ENCODE peak calls at places on chromosome 11, in four cellular contexts. One of them, this sample, is unnamed.

GRCh38 chr11:73428227-73428626 is 52.0 kb downstream of the RELT start:
- ATAC-seq in activated CD8-positive, alpha-beta T cell treated with anti-CD3 and anti-CD28 coated beads for 36 hours: no peak
- ATAC-seq in activated T-cell treated with anti-CD3 and anti-CD28 coated beads, Interleukin-2, amount 50 U/mL, for 4 hours: peak
- ATAC-seq in gastroesophageal sphincter: no peak
- ATAC-seq in this sample: peak

GRCh38 chr11:12769834-12770345 is 95.7 kb downstream of the TEAD1 start:
- ATAC-seq in activated T-cell treated with anti-CD3 and anti-CD28 coated beads, Interleukin-2, amount 50 U/mL, for 4 hours: no peak
- ATAC-seq in gastroesophageal sphincter: no peak
- ATAC-seq in activated CD8-positive, alpha-beta T cell treated with anti-CD3 and anti-CD28 coated beads for 36 hours: no peak
- ATAC-seq in this sample: no peak

GRCh38 chr11:117300773-117301172 is 9.6 kb downstream of the BACE1-AS start:
- ATAC-seq in gastroesophageal sphincter: no peak
- ATAC-seq in activated T-cell treated with anti-CD3 and anti-CD28 coated beads, Interleukin-2, amount 50 U/mL, for 4 hours: no peak
- ATAC-seq in activated CD8-positive, alpha-beta T cell treated with anti-CD3 and anti-CD28 coated beads for 36 hours: no peak
- ATAC-seq in this sample: no peak

GRCh38 chr11:65491614-65492386 is 7.0 kb upstream of the MALAT1 start:
- ATAC-seq in activated T-cell treated with anti-CD3 and anti-CD28 coated beads, Interleukin-2, amount 50 U/mL, for 4 hours: no peak
- ATAC-seq in activated CD8-positive, alpha-beta T cell treated with anti-CD3 and anti-CD28 coated beads for 36 hours: no peak
- ATAC-seq in gastroesophageal sphincter: peak
- ATAC-seq in this sample: no peak

GRCh38 chr11:57616595-57616994 is 19.1 kb downstream of the SERPING1 start:
- ATAC-seq in activated T-cell treated with anti-CD3 and anti-CD28 coated beads, Interleukin-2, amount 50 U/mL, for 4 hours: no peak
- ATAC-seq in activated CD8-positive, alpha-beta T cell treated with anti-CD3 and anti-CD28 coated beads for 36 hours: no peak
- ATAC-seq in gastroesophageal sphincter: no peak
- ATAC-seq in this sample: no peak

GRCh38 chr11:48170176-48170839 is 46.3 kb upstream of the OR4B1 start:
- ATAC-seq in activated T-cell treated with anti-CD3 and anti-CD28 coated beads, Interleukin-2, amount 50 U/mL, for 4 hours: no peak
- ATAC-seq in activated CD8-positive, alpha-beta T cell treated with anti-CD3 and anti-CD28 coated beads for 36 hours: no peak
- ATAC-seq in gastroesophageal sphincter: no peak
- ATAC-seq in this sample: no peak

GRCh38 chr11:90310210-90310609 is 87.4 kb upstream of the CHORDC1 start:
- ATAC-seq in activated CD8-positive, alpha-beta T cell treated with anti-CD3 and anti-CD28 coated beads for 36 hours: no peak
- ATAC-seq in gastroesophageal sphincter: no peak
- ATAC-seq in activated T-cell treated with anti-CD3 and anti-CD28 coated beads, Interleukin-2, amount 50 U/mL, for 4 hours: no peak
- ATAC-seq in this sample: no peak

GRCh38 chr11:128208329-128209220 is 378.8 kb downstream of the ETS1 start:
- ATAC-seq in activated CD8-positive, alpha-beta T cell treated with anti-CD3 and anti-CD28 coated beads for 36 hours: peak
- ATAC-seq in activated T-cell treated with anti-CD3 and anti-CD28 coated beads, Interleukin-2, amount 50 U/mL, for 4 hours: no peak
- ATAC-seq in gastroesophageal sphincter: peak
- ATAC-seq in this sample: peak

GRCh38 chr11:123163621-123164020 is 31.4 kb downstream of the CLMP start:
- ATAC-seq in activated T-cell treated with anti-CD3 and anti-CD28 coated beads, Interleukin-2, amount 50 U/mL, for 4 hours: no peak
- ATAC-seq in activated CD8-positive, alpha-beta T cell treated with anti-CD3 and anti-CD28 coated beads for 36 hours: no peak
- ATAC-seq in gastroesophageal sphincter: no peak
- ATAC-seq in this sample: no peak

GRCh38 chr11:76023408-76024068 is 182.8 kb downstream of the WNT11 start:
- ATAC-seq in activated T-cell treated with anti-CD3 and anti-CD28 coated beads, Interleukin-2, amount 50 U/mL, for 4 hours: no peak
- ATAC-seq in gastroesophageal sphincter: no peak
- ATAC-seq in activated CD8-positive, alpha-beta T cell treated with anti-CD3 and anti-CD28 coated beads for 36 hours: no peak
- ATAC-seq in this sample: no peak

GRCh38 chr11:932435-932834 is 6.8 kb downstream of the AP2A2 start:
- ATAC-seq in gastroesophageal sphincter: peak
- ATAC-seq in activated CD8-positive, alpha-beta T cell treated with anti-CD3 and anti-CD28 coated beads for 36 hours: no peak
- ATAC-seq in activated T-cell treated with anti-CD3 and anti-CD28 coated beads, Interleukin-2, amount 50 U/mL, for 4 hours: no peak
- ATAC-seq in this sample: no peak

GRCh38 chr11:106789406-106789805 is 228.9 kb downstream of the GUCY1A2 start:
- ATAC-seq in activated T-cell treated with anti-CD3 and anti-CD28 coated beads, Interleukin-2, amount 50 U/mL, for 4 hours: no peak
- ATAC-seq in gastroesophageal sphincter: no peak
- ATAC-seq in activated CD8-positive, alpha-beta T cell treated with anti-CD3 and anti-CD28 coated beads for 36 hours: no peak
- ATAC-seq in this sample: no peak

GRCh38 chr11:131370901-131371790 is 731 bp downstream of the NTM start:
- ATAC-seq in gastroesophageal sphincter: no peak
- ATAC-seq in activated CD8-positive, alpha-beta T cell treated with anti-CD3 and anti-CD28 coated beads for 36 hours: no peak
- ATAC-seq in activated T-cell treated with anti-CD3 and anti-CD28 coated beads, Interleukin-2, amount 50 U/mL, for 4 hours: no peak
- ATAC-seq in this sample: no peak

GRCh38 chr11:100823360-100823759 is 136.3 kb downstream of the ARHGAP42 start:
- ATAC-seq in activated CD8-positive, alpha-beta T cell treated with anti-CD3 and anti-CD28 coated beads for 36 hours: no peak
- ATAC-seq in gastroesophageal sphincter: no peak
- ATAC-seq in activated T-cell treated with anti-CD3 and anti-CD28 coated beads, Interleukin-2, amount 50 U/mL, for 4 hours: no peak
- ATAC-seq in this sample: no peak